ENCODE peak calls at places on chromosomes 4 and X, in six cellular contexts. L is sigmoid colon, E is SK-N-SH, X is RWPE2, S is neural progenitor cell, C is body of pancreas. K is an unnamed sample.

GRCh38 chr4:124945422-124945821 is 232.9 kb upstream of the ANKRD50 start:
- DNase-seq in S (no peak), E (no peak), C (no peak), X (no peak), L (no peak), K (no peak)

GRCh38 chr4:142347241-142347640 is 498.9 kb downstream of the INPP4B start:
- DNase-seq in S (no peak), C (no peak), L (no peak), X (no peak), E (no peak), K (no peak)

GRCh38 chr4:5267418-5267817 is 216.1 kb downstream of the STK32B start:
- DNase-seq in L (no peak), E (no peak), X (no peak), S (no peak), C (no peak), K (no peak)

GRCh38 chr4:16106956-16107355 is 23.1 kb upstream of the PROM1 start:
- DNase-seq in S (no peak), L (no peak), X (no peak), E (no peak), C (no peak), K (no peak)

GRCh38 chr4:141926414-141926813 is 290.0 kb downstream of the IL15 start:
- DNase-seq in E (peak; percentile 56), C (no peak), X (no peak), S (no peak), L (no peak), K (no peak)

GRCh38 chr4:166128452-166128851 is 255.4 kb downstream of the TLL1 start:
- DNase-seq in L (no peak), C (no peak), X (no peak), S (no peak), E (no peak), K (no peak)

GRCh38 chr4:98838977-98839618 is 89.8 kb downstream of the EIF4E start:
- DNase-seq in C (no peak), E (peak; percentile 20), X (no peak), L (no peak), S (no peak), K (peak; percentile 55)

GRCh38 chr4:123390846-123391456 is 5.6 kb upstream of the SPRY1 start:
- DNase-seq in S (no peak), C (no peak), E (peak; percentile 36), X (no peak), L (no peak), K (no peak)

GRCh38 chr4:16667464-16667863 is 231.0 kb downstream of the LDB2 start:
- DNase-seq in L (no peak), C (no peak), S (no peak), X (peak; percentile 62), E (no peak), K (no peak)

GRCh38 chrX:133297284-133297683 is 79.1 kb upstream of the TFDP3 start:
- DNase-seq in S (no peak), C (no peak), X (no peak), L (no peak), E (no peak), K (no peak)

GRCh38 chr4:128177376-128177959 is 110.1 kb downstream of the PGRMC2 start:
- DNase-seq in X (no peak), E (no peak), C (no peak), L (no peak), S (no peak), K (no peak)

GRCh38 chr4:165345663-165346417 is 18.4 kb downstream of the MSMO1 start:
- DNase-seq in E (no peak), S (no peak), C (no peak), L (no peak), X (no peak), K (no peak)

GRCh38 chrX:38768079-38768478 is 33.2 kb upstream of the MID1IP1 start:
- DNase-seq in E (peak; percentile 19), C (peak; percentile 9), L (no peak), S (no peak), X (no peak), K (no peak)

DNA sequence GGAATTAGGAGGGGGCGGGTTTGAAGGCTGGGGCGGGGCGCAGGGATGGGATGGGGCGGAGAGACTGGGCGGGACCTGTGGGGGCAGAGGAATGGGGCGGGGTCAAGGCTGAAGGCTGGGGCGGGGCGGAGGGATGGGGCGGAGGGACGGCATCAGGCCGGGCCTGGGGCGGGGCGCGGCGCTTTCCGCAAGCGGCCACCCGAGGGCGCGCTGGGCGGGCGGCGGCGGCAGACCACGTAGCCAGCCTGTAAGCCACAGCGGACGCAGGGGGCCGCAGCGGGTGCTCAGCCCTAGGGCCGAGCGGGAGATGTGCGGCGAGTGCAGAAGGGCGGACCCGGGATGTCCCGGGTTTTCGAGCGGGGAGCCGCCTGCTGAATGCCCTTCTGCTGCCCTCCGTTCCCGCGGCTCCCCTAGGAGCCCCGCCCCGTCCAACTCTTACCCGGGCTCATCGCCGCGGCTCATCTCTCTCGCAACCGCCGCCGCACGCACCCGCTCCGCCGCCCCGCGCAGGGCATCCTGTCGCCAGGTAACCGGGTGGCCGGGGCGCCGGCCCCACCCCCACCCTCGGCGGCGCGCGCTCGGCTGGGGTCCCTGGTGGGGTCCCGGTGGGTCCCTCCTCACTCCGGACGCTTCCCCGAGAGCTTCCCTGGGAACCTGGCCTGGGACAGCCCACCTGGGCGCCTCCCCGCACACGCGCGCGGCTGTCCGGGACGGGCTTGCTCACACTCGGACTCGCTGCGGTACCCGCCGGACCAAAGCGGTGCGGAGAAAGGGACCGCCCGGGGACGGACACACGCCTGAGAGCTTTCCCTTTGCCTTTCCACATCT is at the start of gene CCDC110:
- DNase-seq in S (peak; percentile 97), C (peak; percentile 95), L (peak; percentile 99), E (peak; percentile 99), X (peak; percentile 95), K (peak; percentile 93)
- TF ChIP-seq CTCF in S (peak; percentile 73), C (peak; percentile 61), L (peak; percentile 77), E (peak; percentile 57), X (peak; percentile 76), K (peak; percentile 66)

GRCh38 chrX:19349263-19349662 is 5.5 kb downstream of the PDHA1 start:
- DNase-seq in L (no peak), C (no peak), E (no peak), X (no peak), S (no peak), K (no peak)

GRCh38 chrX:19350831-19351447 is 7.2 kb downstream of the PDHA1 start:
- DNase-seq in X (no peak), L (peak; percentile 15), E (no peak), C (no peak), S (no peak), K (no peak)

DNA sequence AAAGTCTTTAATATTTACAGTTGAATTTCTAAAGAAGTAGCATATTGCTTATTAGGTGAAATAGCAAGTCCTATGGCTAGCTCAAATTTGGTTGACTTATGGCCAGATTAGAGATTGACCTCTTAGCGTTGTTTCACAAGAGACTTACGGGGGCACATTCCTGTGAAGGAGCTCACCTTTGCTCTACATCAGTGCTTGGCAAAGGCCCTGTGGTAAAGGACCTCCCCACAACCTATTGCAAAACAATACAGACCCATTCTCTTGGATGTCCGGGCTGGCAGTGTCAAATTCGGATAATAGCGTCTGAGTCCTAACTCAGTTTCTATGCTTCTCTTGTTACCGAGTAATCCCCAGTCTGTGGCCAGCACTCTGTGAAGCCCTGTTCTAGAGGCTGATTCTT is 10.9 kb downstream of the PDHA1 start:
- DNase-seq in C (no peak), L (no peak), E (no peak), S (no peak), X (no peak), K (no peak)
- H3K36me3 ChIP-seq in C (no peaks in the 10 kb centered on the region), L (no peaks in the 10 kb centered on the region), E (peaks cover 9% of the 10 kb centered on the region), S (no peaks in the 10 kb centered on the region), X (peaks cover 50% of the 10 kb centered on the region), K (peaks cover 48% of the 10 kb centered on the region)

GRCh38 chrX:65750674-65751469 is 83.4 kb downstream of the MSN start:
- DNase-seq in S (no peak), C (no peak), L (no peak), X (no peak), E (no peak), K (no peak)

GRCh38 chrX:65744965-65745364 is 77.5 kb downstream of the MSN start:
- DNase-seq in X (no peak), S (no peak), L (no peak), C (no peak), E (no peak), K (no peak)

GRCh38 chrX:65741823-65742222 is 74.4 kb downstream of the MSN start:
- DNase-seq in L (no peak), E (no peak), C (no peak), X (no peak), S (no peak), K (no peak)

GRCh38 chrX:65745427-65745826 is 78.0 kb downstream of the MSN start:
- DNase-seq in S (no peak), X (no peak), E (no peak), C (no peak), L (no peak), K (no peak)

DNA sequence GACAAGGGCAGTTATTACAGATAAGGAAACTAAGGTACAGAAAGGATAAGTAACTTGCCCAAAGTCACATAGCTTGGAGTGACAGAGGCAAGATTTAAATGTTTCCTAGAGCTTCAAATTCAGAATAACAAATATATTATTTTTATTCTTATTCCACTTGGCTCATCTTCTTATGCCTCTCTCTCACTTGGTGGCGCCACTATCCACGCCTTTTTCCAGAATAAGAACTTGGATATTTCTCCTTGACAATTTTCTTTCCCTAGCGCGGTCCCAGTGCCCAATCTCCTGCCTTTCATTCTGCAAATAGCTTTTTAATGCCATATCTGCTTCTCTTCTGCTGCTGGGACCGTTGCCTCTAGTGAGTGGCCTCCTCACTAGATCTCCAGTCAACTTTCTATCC is 78.5 kb downstream of the MSN start:
- DNase-seq in S (no peak), E (no peak), X (no peak), C (no peak), L (no peak), K (no peak)
- TF ChIP-seq CTCF in S (peak; percentile 41), E (peak; percentile 39), X (peak; percentile 37), C (no peak), L (no peak), K (no peak)

GRCh38 chr4:21569638-21570037 is 378.9 kb downstream of the KCNIP4 start:
- DNase-seq in X (no peak), E (no peak), L (no peak), C (no peak), S (no peak), K (no peak)
- H3K36me3 ChIP-seq in X (no peaks in the 10 kb centered on the region), E (no peaks in the 10 kb centered on the region), L (no peaks in the 10 kb centered on the region), C (no peaks in the 10 kb centered on the region), S (no peaks in the 10 kb centered on the region), K (no peaks in the 10 kb centered on the region)

DNA sequence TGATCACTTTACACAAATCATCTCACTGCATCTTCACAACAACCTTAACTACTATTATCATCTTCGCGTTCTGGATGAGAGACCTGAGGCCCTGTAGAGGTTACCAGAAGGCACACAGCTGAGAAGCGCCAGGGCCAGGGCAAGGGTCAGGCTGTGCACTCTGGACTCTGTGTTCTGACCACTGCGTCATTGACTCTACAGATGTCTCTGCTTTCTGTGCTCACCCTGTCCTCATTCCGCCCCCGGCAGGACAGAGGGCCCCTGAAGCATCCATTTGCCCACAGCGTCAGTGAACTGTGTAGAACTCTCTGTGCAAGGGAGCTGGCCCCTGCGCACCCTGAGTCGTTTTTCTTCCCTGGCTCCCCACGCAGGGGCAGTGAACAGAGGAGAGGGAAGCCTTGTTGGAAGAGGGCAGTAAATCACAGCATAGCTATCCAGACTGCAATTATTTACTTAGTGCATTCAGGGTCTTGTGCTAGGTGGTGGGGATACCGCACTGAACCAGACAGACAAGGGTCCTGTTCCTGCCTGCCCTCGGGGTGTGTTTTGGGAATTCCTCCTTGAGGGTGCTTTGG is 6.1 kb upstream of the WAS start:
- DNase-seq in L (no peak), X (no peak), S (no peak), C (no peak), E (no peak), K (no peak)
- TF ChIP-seq CTCF in L (no peak), X (no peak), S (no peak), C (no peak), E (no peak), K (no peak)

GRCh38 chr4:47873877-47874571 is 36.2 kb upstream of the CORIN start:
- DNase-seq in C (no peak), E (no peak), L (no peak), X (no peak), S (no peak), K (no peak)
- H3K36me3 ChIP-seq in C (no peaks in the 10 kb centered on the region), E (peaks cover 80% of the 10 kb centered on the region), L (peaks cover 15% of the 10 kb centered on the region), X (peaks cover 90% of the 10 kb centered on the region), S (peaks cover 37% of the 10 kb centered on the region), K (peaks cover 59% of the 10 kb centered on the region)

K was measured in WERI-Rb-1.